ENCODE peak calls at places on chromosomes 2 and 18, in ten cellular contexts. P is HFFc6; L is amniotic stem cell; J is foreskin keratinocyte; B is colonic mucosa; S is B cell; T is mucosa of gallbladder; W is thoracic aorta; C is activated CD4-positive, CD25-positive, alpha-beta regulatory T cell; E is HS-5. D is an unnamed sample.

GRCh38 chr2:220455389-220455788 is 828.0 kb downstream of the SLC4A3 start:
- DNase-seq in P (peak; percentile 58), L (peak; percentile 55), J (peak; percentile 26), B (no peak), S (no peak), T (no peak), W (no peak), C (no peak), E (no peak), D (no peak)

GRCh38 chr2:54047076-54047475 is 68.3 kb upstream of the ACYP2 start:
- DNase-seq in P (no peak), L (no peak), J (no peak), B (no peak), S (no peak), T (no peak), W (no peak), C (no peak), E (no peak), D (no peak)

GRCh38 chr2:238974510-238975166 is 126.8 kb downstream of the TWIST2 start:
- DNase-seq in P (peak; percentile 89), L (peak; percentile 35), J (peak; percentile 69), B (peak; percentile 35), S (no peak), T (peak; percentile 38), W (no peak), C (no peak), E (peak; percentile 79), D (peak; percentile 49)

GRCh38 chr2:54589340-54590215 is 133.5 kb downstream of the SPTBN1 start:
- DNase-seq in P (no peak), L (no peak), J (no peak), B (peak; percentile 65), S (no peak), T (peak; percentile 41), W (no peak), C (no peak), E (no peak), D (no peak)

GRCh38 chr2:17976871-17977746 is 98.6 kb downstream of the KCNS3 start:
- DNase-seq in P (peak; percentile 97), L (peak; percentile 90), J (peak; percentile 55), B (no peak), S (no peak), T (peak; percentile 60), W (peak; percentile 26), C (no peak), E (peak; percentile 96), D (no peak)

GRCh38 chr2:192165842-192166241 is 28.9 kb downstream of the TMEFF2 start:
- DNase-seq in P (no peak), L (no peak), J (no peak), B (no peak), S (no peak), T (no peak), W (no peak), C (no peak), E (no peak), D (no peak)

GRCh38 chr2:128756372-128756730 is 437.7 kb upstream of the HS6ST1 start:
- DNase-seq in P (no peak), L (no peak), J (no peak), B (no peak), S (no peak), T (no peak), W (no peak), C (no peak), E (no peak), D (no peak)

GRCh38 chr2:235721586-235721985 is 227.7 kb downstream of the AGAP1 start:
- DNase-seq in P (no peak), L (no peak), J (no peak), B (no peak), S (no peak), T (no peak), W (no peak), C (no peak), E (no peak), D (no peak)

GRCh38 chr2:154457291-154457690 is 241.2 kb upstream of the KCNJ3 start:
- DNase-seq in P (no peak), L (no peak), J (no peak), B (no peak), S (no peak), T (no peak), W (no peak), C (no peak), E (no peak), D (no peak)

GRCh38 chr2:222280795-222281194 is 18.0 kb downstream of the PAX3 start:
- DNase-seq in P (peak; percentile 40), L (no peak), J (no peak), B (no peak), S (no peak), T (no peak), W (no peak), C (no peak), E (no peak), D (no peak)

GRCh38 chr2:195395351-195395750 is 261.7 kb upstream of the SLC39A10 start:
- DNase-seq in P (no peak), L (no peak), J (no peak), B (no peak), S (no peak), T (no peak), W (no peak), C (no peak), E (no peak), D (no peak)

GRCh38 chr2:147352294-147352693 is 492.5 kb upstream of the ACVR2A start:
- DNase-seq in P (no peak), L (no peak), J (no peak), B (no peak), S (no peak), T (no peak), W (no peak), C (no peak), E (no peak), D (no peak)

GRCh38 chr2:173998386-173998785 is 33.2 kb upstream of the SP3 start:
- DNase-seq in P (no peak), L (no peak), J (no peak), B (no peak), S (no peak), T (no peak), W (no peak), C (no peak), E (no peak), D (no peak)

GRCh38 chr18:56575819-56576663 is 62.4 kb downstream of the TXNL1 start:
- DNase-seq in P (peak; percentile 62), L (peak; percentile 34), J (peak; percentile 26), B (no peak), S (peak; percentile 66), T (no peak), W (no peak), C (no peak), E (no peak), D (no peak)

GRCh38 chr2:225040862-225041209 is 1.4 kb downstream of the DOCK10 start:
- DNase-seq in P (peak; percentile 20), L (no peak), J (no peak), B (peak; percentile 51), S (peak; percentile 51), T (no peak), W (no peak), C (no peak), E (peak; percentile 24), D (no peak)

GRCh38 chr18:67417864-67418523 is 98.5 kb downstream of the DSEL start:
- DNase-seq in P (peak; percentile 30), L (no peak), J (peak; percentile 41), B (no peak), S (peak; percentile 26), T (peak; percentile 14), W (no peak), C (no peak), E (peak; percentile 25), D (no peak)

GRCh38 chr2:70927641-70928040 is 8.1 kb upstream of the ATP6V1B1 start:
- DNase-seq in P (no peak), L (no peak), J (no peak), B (peak; percentile 13), S (no peak), T (no peak), W (no peak), C (no peak), E (no peak), D (peak; percentile 34)

GRCh38 chr18:6976935-6977334 is 140.7 kb downstream of the LAMA1 start:
- DNase-seq in P (no peak), L (no peak), J (no peak), B (no peak), S (no peak), T (no peak), W (no peak), C (no peak), E (no peak), D (no peak)

GRCh38 chr2:84487298-84487996 is 28.4 kb upstream of the SUCLG1 start:
- DNase-seq in P (no peak), L (no peak), J (no peak), B (no peak), S (no peak), T (no peak), W (no peak), C (no peak), E (no peak), D (no peak)

GRCh38 chr2:188478724-188479123 is 187.1 kb downstream of the GULP1 start:
- DNase-seq in P (no peak), L (no peak), J (peak; percentile 52), B (no peak), S (no peak), T (no peak), W (no peak), C (no peak), E (no peak), D (no peak)

GRCh38 chr2:234308814-234309195 is 188.1 kb downstream of the ARL4C start:
- DNase-seq in P (no peak), L (no peak), J (peak; percentile 79), B (peak; percentile 34), S (peak; percentile 79), T (peak; percentile 59), W (no peak), C (no peak), E (no peak), D (peak; percentile 54)